ENCODE peak calls at places on chromosomes 6 and 20, in four cellular contexts. G is right lobe of liver, D is brain microvascular endothelial cell, P is cardiac fibroblast. C is an unnamed sample.

GRCh38 chr6:144064831-144065668 is 30.3 kb downstream of the SF3B5 start:
- DNase-seq in G (no peak), D (no peak), P (no peak), C (no peak)

GRCh38 chr20:38748863-38749153 is 548 bp downstream of the ACTR5 start:
- DNase-seq in G (no peak), D (no peak), P (no peak), C (peak; percentile 52)

GRCh38 chr6:18262812-18263560 is 1.3 kb downstream of the DEK start:
- DNase-seq in G (no peak), D (no peak), P (peak; percentile 5), C (peak; percentile 34)

GRCh38 chr20:64155258-64156135 is 8.8 kb upstream of the MYT1 start:
- DNase-seq in G (peak; percentile 31), D (no peak), P (no peak), C (no peak)

GRCh38 chr6:165871571-165871970 is 208.5 kb upstream of the PDE10A start:
- DNase-seq in G (no peak), D (no peak), P (no peak), C (no peak)

GRCh38 chr6:5570641-5571040 is 309.3 kb downstream of the FARS2 start:
- DNase-seq in G (no peak), D (no peak), P (no peak), C (no peak)

GRCh38 chr6:99522531-99522930 is 7.3 kb upstream of the USP45 start:
- DNase-seq in G (no peak), D (peak; percentile 49), P (peak; percentile 57), C (peak; percentile 77)

GRCh38 chr6:3031857-3032256 is 32.2 kb downstream of the NQO2 start:
- DNase-seq in G (no peak), D (no peak), P (no peak), C (no peak)

GRCh38 chr20:8854566-8854965 is 214.3 kb upstream of the PLCB4 start:
- DNase-seq in G (no peak), D (peak; percentile 58), P (peak; percentile 78), C (no peak)

GRCh38 chr6:26055670-26056582 is 31.3 kb upstream of the HFE start:
- DNase-seq in G (peak; percentile 94), D (peak; percentile 82), P (peak; percentile 94), C (peak; percentile 91)

GRCh38 chr6:45301348-45302142 is 26.6 kb upstream of the RUNX2 start:
- DNase-seq in G (no peak), D (no peak), P (no peak), C (no peak)

GRCh38 chr6:134925800-134926199 is 24.1 kb downstream of the ALDH8A1 start:
- DNase-seq in G (no peak), D (no peak), P (peak; percentile 91), C (peak; percentile 62)

GRCh38 chr6:6661684-6662083 is 73.2 kb downstream of the LY86 start:
- DNase-seq in G (no peak), D (peak; percentile 17), P (peak; percentile 82), C (peak; percentile 91)

GRCh38 chr20:36359668-36360406 is 53.7 kb downstream of the DLGAP4 start:
- DNase-seq in G (no peak), D (no peak), P (no peak), C (no peak)

GRCh38 chr6:43976706-43977403 is 150.4 kb downstream of the MRPL14 start:
- DNase-seq in G (no peak), D (no peak), P (no peak), C (no peak)

GRCh38 chr6:107334026-107334425 is 125.3 kb downstream of the PDSS2 start:
- DNase-seq in G (no peak), D (no peak), P (no peak), C (no peak)

GRCh38 chr6:37531026-37531425 is 31.3 kb upstream of the CCDC167 start:
- DNase-seq in G (no peak), D (peak; percentile 49), P (no peak), C (no peak)

GRCh38 chr6:72616406-72617015 is 5.4 kb upstream of the KCNQ5 start:
- DNase-seq in G (no peak), D (no peak), P (peak; percentile 71), C (peak; percentile 49)

GRCh38 chr6:141107562-141108160 is 1025.1 kb upstream of the GJE1 start:
- DNase-seq in G (no peak), D (peak; percentile 35), P (peak; percentile 23), C (peak; percentile 77)

GRCh38 chr6:164095056-164095455 is 680.5 kb downstream of the QKI start:
- DNase-seq in G (no peak), D (no peak), P (no peak), C (no peak)

GRCh38 chr6:140546640-140547039 is 1172.2 kb upstream of the CITED2 start:
- DNase-seq in G (no peak), D (no peak), P (no peak), C (no peak)

GRCh38 chr6:37168163-37168758 is 1.7 kb upstream of the PIM1 start:
- DNase-seq in G (no peak), D (no peak), P (no peak), C (no peak)

GRCh38 chr6:90978046-90978445 is 391.2 kb upstream of the MAP3K7 start:
- DNase-seq in G (no peak), D (no peak), P (no peak), C (no peak)

GRCh38 chr6:90977513-90977912 is 390.6 kb upstream of the MAP3K7 start:
- DNase-seq in G (no peak), D (no peak), P (no peak), C (no peak)

GRCh38 chr6:90983462-90983861 is 396.6 kb upstream of the MAP3K7 start:
- DNase-seq in G (no peak), D (no peak), P (no peak), C (no peak)

GRCh38 chr6:90982581-90982980 is 395.7 kb upstream of the MAP3K7 start:
- DNase-seq in G (no peak), D (no peak), P (no peak), C (no peak)

GRCh38 chr6:90982051-90982450 is 395.2 kb upstream of the MAP3K7 start:
- DNase-seq in G (no peak), D (no peak), P (no peak), C (no peak)
- TF ChIP-seq CTCF in G (no peak), D (no peak), P (no peak), C (no peak)

DNA sequence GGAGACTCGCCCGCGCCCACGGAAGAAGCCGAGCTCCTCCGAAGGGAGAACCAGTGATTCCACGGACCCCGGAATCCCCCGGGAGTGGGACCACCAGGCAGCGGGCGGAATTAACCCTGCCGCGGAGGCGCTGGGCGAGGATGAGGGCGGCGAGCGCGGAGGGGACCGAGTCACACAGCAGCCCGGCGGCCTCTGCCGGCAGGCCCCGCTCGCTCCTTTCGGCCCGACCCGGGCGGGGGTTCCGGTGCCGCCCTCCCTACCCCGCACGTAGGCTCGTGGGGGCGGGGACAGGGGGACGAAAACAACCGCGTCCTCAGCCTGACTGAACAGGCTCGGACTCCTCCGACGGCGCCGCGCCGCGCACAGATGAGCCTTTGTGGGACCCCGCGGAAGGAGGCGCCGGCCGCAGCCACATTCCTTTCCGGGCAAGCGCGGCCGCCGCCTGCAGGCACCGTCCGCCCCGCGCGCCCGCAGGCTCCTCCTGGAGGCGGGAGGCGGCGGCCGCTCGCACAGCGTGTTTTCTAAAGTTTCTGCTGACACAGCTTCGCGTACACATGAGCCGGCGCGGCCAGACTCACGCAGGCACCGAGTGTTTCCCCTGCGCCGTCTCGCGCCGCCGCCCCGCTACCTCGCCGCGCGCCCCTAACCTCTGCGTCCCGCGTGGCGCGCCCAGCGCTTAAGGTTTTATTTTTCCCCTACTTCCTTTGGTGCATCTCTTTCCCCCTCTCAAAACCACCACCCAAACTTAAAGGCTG is 244.3 kb downstream of the ARID1B start:
- DNase-seq in G (peak; percentile 96), D (peak; percentile 85), P (peak; percentile 96), C (peak; percentile 88)
- TF ChIP-seq CTCF in G (peak; percentile 47), D (peak; percentile 31), P (no peak), C (peak; percentile 46)

DNA sequence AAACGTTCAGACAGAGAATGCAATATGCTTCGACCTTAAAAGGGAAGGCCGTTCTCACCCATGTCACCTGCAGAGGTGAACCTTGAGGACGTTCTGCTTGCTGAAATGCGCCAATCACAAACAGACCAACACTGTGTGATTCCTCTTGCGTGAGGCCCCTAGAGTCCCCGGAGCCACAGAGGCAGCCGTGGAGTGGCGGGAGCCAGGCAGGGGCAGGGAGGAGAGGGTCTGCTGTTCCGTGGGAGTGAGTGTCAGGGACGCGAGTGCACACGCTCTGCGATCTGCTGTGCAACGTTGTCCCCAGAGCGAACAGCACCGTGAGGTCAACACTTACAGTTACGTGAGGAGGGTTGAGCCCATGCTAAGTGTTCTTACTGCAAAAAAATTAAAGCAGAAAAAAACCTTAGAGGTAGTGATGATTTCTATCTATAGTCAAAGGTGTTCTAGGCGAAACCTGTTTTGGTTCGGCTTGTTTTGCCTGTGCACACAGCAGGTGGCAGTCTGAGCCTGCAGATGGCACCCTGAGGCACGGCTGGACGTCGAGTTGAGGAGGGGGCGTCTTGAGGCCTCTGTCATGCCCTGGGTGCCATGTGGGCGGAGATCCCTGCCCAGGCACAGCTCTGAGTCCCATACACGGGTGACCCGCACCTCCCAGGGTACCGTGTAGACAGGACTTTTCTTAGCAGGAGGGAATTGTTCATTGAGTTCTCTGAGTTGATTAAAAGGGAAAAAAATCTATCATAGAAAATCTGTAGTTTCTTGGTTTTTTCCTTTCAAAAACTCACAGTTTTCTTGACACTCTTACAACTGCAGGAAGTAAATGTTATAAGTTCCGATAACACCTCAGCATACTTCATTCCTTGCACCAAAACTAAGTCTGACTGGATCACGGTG is 71.8 kb upstream of the FRMD1 start:
- DNase-seq in G (no peak), D (no peak), P (peak; percentile 10), C (no peak)
- TF ChIP-seq CTCF in G (peak; percentile 71), D (peak; percentile 11), P (no peak), C (peak; percentile 52)

GRCh38 chr20:214383-214782 is 12.7 kb upstream of the DEFB129 start:
- DNase-seq in G (no peak), D (no peak), P (no peak), C (no peak)

GRCh38 chr20:217266-217665 is 9.8 kb upstream of the DEFB129 start:
- DNase-seq in G (no peak), D (no peak), P (no peak), C (no peak)

GRCh38 chr20:221258-221830 is 5.7 kb upstream of the DEFB129 start:
- DNase-seq in G (no peak), D (no peak), P (no peak), C (no peak)

GRCh38 chr20:215796-216195 is 11.3 kb upstream of the DEFB129 start:
- DNase-seq in G (no peak), D (no peak), P (no peak), C (no peak)

GRCh38 chr20:219290-220115 is 7.6 kb upstream of the DEFB129 start:
- DNase-seq in G (no peak), D (peak; percentile 12), P (peak; percentile 19), C (peak; percentile 38)
- TF ChIP-seq CTCF in G (peak; percentile 29), D (peak; percentile 43), P (peak; percentile 23), C (peak; percentile 60)

GRCh38 chr20:45461225-45461624 is 8.3 kb upstream of the WFDC2 start:
- DNase-seq in G (no peak), D (no peak), P (no peak), C (no peak)

GRCh38 chr20:45463113-45463512 is 6.4 kb upstream of the WFDC2 start:
- DNase-seq in G (no peak), D (no peak), P (no peak), C (no peak)

GRCh38 chr20:45456632-45457031 is 12.9 kb upstream of the WFDC2 start:
- DNase-seq in G (no peak), D (no peak), P (peak; percentile 7), C (peak; percentile 49)

GRCh38 chr20:45462711-45463110 is 6.8 kb upstream of the WFDC2 start:
- DNase-seq in G (no peak), D (no peak), P (no peak), C (no peak)

GRCh38 chr20:45459606-45460005 is 9.9 kb upstream of the WFDC2 start:
- DNase-seq in G (no peak), D (no peak), P (peak; percentile 7), C (peak; percentile 16)
- TF ChIP-seq CTCF in G (no peak), D (peak; percentile 44), P (peak; percentile 4), C (no peak)

C was measured in MCF 10A.